ENCODE peak calls at places on chromosomes 16 and 17, in six cellular contexts. R, U, W, H, G and T are unnamed samples.

GRCh38 chr16:53080345-53081031 is 25.7 kb downstream of the CHD9 start:
- DNase-seq in R (no peak), U (no peak), W (no peak), H (no peak), G (no peak), T (no peak)

GRCh38 chr16:24977673-24978065 is 37.5 kb downstream of the ARHGAP17 start:
- DNase-seq in R (no peak), U (peak), W (no peak), H (no peak), G (no peak), T (no peak)

GRCh38 chr17:8173056-8173870 is 2.9 kb downstream of the TMEM107 start:
- DNase-seq in R (peak), U (peak), W (peak), H (no peak), G (no peak), T (no peak)

GRCh38 chr16:73020409-73020884 is 27.5 kb downstream of the ZFHX3 start:
- DNase-seq in R (peak), U (peak), W (no peak), H (no peak), G (no peak), T (no peak)

GRCh38 chr16:14667347-14668266 is 26.5 kb downstream of the PLA2G10 start:
- DNase-seq in R (no peak), U (no peak), W (no peak), H (no peak), G (no peak), T (no peak)

GRCh38 chr16:56629531-56629930 is 2.9 kb upstream of the MT1M start:
- DNase-seq in R (no peak), U (no peak), W (no peak), H (no peak), G (no peak), T (no peak)

GRCh38 chr17:80261159-80261894 is 675 bp downstream of the RNF213 start:
- DNase-seq in R (peak), U (peak), W (no peak), H (peak), G (no peak), T (no peak)

GRCh38 chr17:40176409-40177110 is 710 bp upstream of the RAPGEFL1 start:
- DNase-seq in R (peak), U (no peak), W (no peak), H (no peak), G (no peak), T (no peak)

GRCh38 chr17:82858376-82859126 is 18.7 kb upstream of the ZNF750 start:
- DNase-seq in R (no peak), U (no peak), W (no peak), H (no peak), G (no peak), T (no peak)

GRCh38 chr16:69727916-69728270 is 1.5 kb upstream of the NQO1 start:
- DNase-seq in R (no peak), U (no peak), W (no peak), H (no peak), G (no peak), T (no peak)

GRCh38 chr16:70752381-70752780 is 48.6 kb downstream of the VAC14 start:
- DNase-seq in R (no peak), U (no peak), W (no peak), H (no peak), G (no peak), T (no peak)

GRCh38 chr17:80070375-80071115 is 30.8 kb upstream of the GAA start:
- DNase-seq in R (no peak), U (no peak), W (no peak), H (no peak), G (no peak), T (no peak)

GRCh38 chr16:69927056-69927757 is 23.9 kb upstream of the CLEC18A start:
- DNase-seq in R (no peak), U (peak), W (no peak), H (no peak), G (no peak), T (no peak)

GRCh38 chr16:48597563-48598392 is 12.2 kb downstream of the N4BP1 start:
- DNase-seq in R (no peak), U (no peak), W (no peak), H (no peak), G (no peak), T (no peak)

GRCh38 chr16:31393056-31393455 is at the start of gene ITGAD:
- DNase-seq in R (no peak), U (no peak), W (no peak), H (no peak), G (no peak), T (no peak)

GRCh38 chr16:73214825-73215481 is 167.0 kb upstream of the ZFHX3 start:
- DNase-seq in R (no peak), U (no peak), W (no peak), H (no peak), G (no peak), T (no peak)

GRCh38 chr17:76716146-76716833 is 5.5 kb upstream of the MXRA7 start:
- DNase-seq in R (no peak), U (no peak), W (no peak), H (no peak), G (no peak), T (no peak)

GRCh38 chr17:50482516-50482915 is 3.9 kb downstream of the RSAD1 start:
- DNase-seq in R (peak), U (peak), W (peak), H (peak), G (no peak), T (no peak)

GRCh38 chr16:88800277-88800592 is 3.4 kb upstream of the CDT1 start:
- DNase-seq in R (no peak), U (no peak), W (no peak), H (no peak), G (no peak), T (no peak)
- TF ChIP-seq POLR2A in R (no peak), U (no peak), W (peak), H (no peak), G (no peak), T (no peak)

GRCh38 chr17:32913593-32913992 is 14.4 kb upstream of the TMEM98 start:
- DNase-seq in R (no peak), U (no peak), W (no peak), H (no peak), G (no peak), T (no peak)

GRCh38 chr17:32917081-32917480 is 10.9 kb upstream of the TMEM98 start:
- DNase-seq in R (no peak), U (no peak), W (no peak), H (no peak), G (no peak), T (no peak)

GRCh38 chr17:32916134-32916533 is 11.8 kb upstream of the TMEM98 start:
- DNase-seq in R (no peak), U (no peak), W (no peak), H (no peak), G (no peak), T (no peak)

GRCh38 chr17:32914181-32914580 is 13.8 kb upstream of the TMEM98 start:
- DNase-seq in R (no peak), U (no peak), W (no peak), H (no peak), G (no peak), T (no peak)

DNA sequence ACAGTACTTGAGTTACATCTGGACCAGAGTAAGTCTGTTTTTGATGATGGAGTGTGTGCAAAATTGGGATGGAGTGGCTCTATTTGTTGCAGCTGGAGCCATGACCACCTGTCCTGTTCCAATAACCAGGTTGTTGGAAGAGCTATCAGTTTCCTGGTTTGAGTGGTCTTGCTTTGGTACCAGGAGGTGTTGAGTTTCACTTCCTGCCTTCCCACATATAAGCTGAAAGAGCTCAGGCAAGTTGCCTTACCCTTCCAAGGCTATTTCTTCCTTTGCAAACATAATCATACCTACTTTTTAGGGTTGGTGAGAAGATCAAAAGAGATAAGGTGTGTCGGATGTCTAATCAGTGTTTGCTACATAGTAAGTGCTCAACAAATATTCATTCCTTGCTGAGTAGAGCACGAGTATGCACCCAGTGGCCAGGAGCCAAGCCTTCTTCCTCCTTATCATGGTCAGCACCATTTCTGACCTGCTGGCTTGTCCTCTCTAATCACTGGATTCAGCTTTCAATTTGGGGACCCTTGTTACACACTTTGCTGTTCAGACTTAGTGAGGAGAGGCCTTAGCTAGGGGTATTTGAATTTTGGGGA is 12.7 kb upstream of the TMEM98 start:
- DNase-seq in R (no peak), U (no peak), W (no peak), H (no peak), G (no peak), T (no peak)
- TF ChIP-seq TAF1 in R (no peak), U (no peak), W (no peak), H (no peak), G (no peak), T (no peak)

DNA sequence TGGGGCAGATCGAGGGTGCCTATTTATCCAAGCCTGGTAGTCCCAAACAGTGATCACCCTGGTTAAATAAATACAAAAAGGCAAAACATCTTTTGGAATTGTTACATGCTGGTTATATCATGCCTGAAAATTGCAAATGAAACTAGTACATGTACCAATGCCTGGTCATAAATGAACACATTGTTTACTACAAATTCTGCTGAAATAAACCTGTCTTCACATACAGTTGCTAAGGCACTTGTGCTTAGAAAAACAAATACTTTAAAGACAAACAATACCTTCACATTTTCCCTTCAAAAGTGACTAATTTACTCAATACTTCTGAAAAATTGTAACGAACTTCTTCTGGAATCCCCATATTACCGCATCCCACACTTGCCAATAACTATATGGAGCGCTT is 264.3 kb downstream of the NTN1 start:
- DNase-seq in R (no peak), U (no peak), W (no peak), H (no peak), G (no peak), T (no peak)
- TF ChIP-seq POLR2AphosphoS5 in R (no peak), U (no peak), W (no peak), H (no peak), G (no peak), T (no peak)

GRCh38 chr16:68402748-68403040 is 45.6 kb downstream of the SMPD3 start:
- DNase-seq in R (no peak), U (no peak), W (no peak), H (no peak), G (no peak), T (no peak)
- TF ChIP-seq POLR2A in R (no peak), U (no peak), W (no peak), H (no peak), G (no peak), T (no peak)

GRCh38 chr16:84253173-84253572 is 13.4 kb upstream of the KCNG4 start:
- DNase-seq in R (no peak), U (no peak), W (no peak), H (no peak), G (no peak), T (no peak)
- TF ChIP-seq TAF1 in R (no peak), U (no peak), W (no peak), H (no peak), G (no peak), T (no peak)